ENCODE peak calls at places on chromosomes 1 and 21, in ten cellular contexts. S is cardiac muscle cell; G is stimulated activated CD4-positive, alpha-beta T cell treated with anti-CD3 and anti-CD28 coated beads, Interleukin-1b, Interleukin-23, amount 100 ng/mL, for 48 hours; Y is activated T-helper 1 cell treated with anti-CD3 and anti-CD28 coated beads, Interleukin-2, amount 50 U/mL, for 16 hours; P is NCI-H2107; Q is CD8-positive, alpha-beta memory T cell; B is GM10248; K is G401; H is stimulated activated CD8-positive, alpha-beta memory T cell treated with anti-CD3 and anti-CD28 coated beads, Interleukin-2, amount 100 ng/mL, for 1 hour; T is memory B cell. Z is an unnamed sample.

GRCh38 chr1:202623075-202623474 is 87.2 kb downstream of the SYT2 start:
- DNase-seq in P (no peak), K (no peak), B (no peak), H (no peak), Q (no peak), S (no peak), G (no peak), T (no peak), Y (no peak), Z (no peak)

GRCh38 chr1:109802136-109802900 is 38.6 kb upstream of the EPS8L3 start:
- DNase-seq in Y (no peak), S (no peak), G (peak), K (no peak), T (no peak), B (no peak), P (no peak), Q (peak), H (no peak), Z (peak)

GRCh38 chr1:153333902-153334301 is 14.7 kb downstream of the PGLYRP4 start:
- DNase-seq in S (no peak), T (no peak), H (no peak), Q (no peak), G (no peak), P (no peak), Y (no peak), B (no peak), K (no peak), Z (no peak)

GRCh38 chr1:203148127-203148526 is 20.6 kb downstream of the ADORA1 start:
- DNase-seq in P (no peak), H (no peak), K (peak), B (no peak), Q (no peak), Y (no peak), S (no peak), G (no peak), T (no peak), Z (no peak)

GRCh38 chr21:28671549-28672195 is 321.0 kb downstream of the LTN1 start:
- DNase-seq in H (no peak), Y (no peak), G (no peak), S (no peak), B (no peak), P (no peak), Q (no peak), T (no peak), K (no peak), Z (no peak)

GRCh38 chr1:96370752-96371151 is 350.8 kb upstream of the PTBP2 start:
- DNase-seq in G (no peak), P (no peak), T (no peak), Q (no peak), H (no peak), K (no peak), B (no peak), S (no peak), Y (no peak), Z (no peak)

GRCh38 chr1:22930235-22930912 is 42.3 kb downstream of the LACTBL1 start:
- DNase-seq in Y (no peak), G (peak), P (no peak), S (peak), B (peak), H (no peak), K (peak), Q (no peak), T (no peak), Z (peak)

GRCh38 chr1:46248122-46248920 is 758 bp downstream of the RAD54L start:
- DNase-seq in S (peak), T (no peak), Y (no peak), K (peak), G (peak), Q (no peak), B (peak), P (peak), H (no peak), Z (peak)

GRCh38 chr1:202291961-202292712 is 49.6 kb downstream of the UBE2T start:
- DNase-seq in S (no peak), K (no peak), T (no peak), P (no peak), B (no peak), H (no peak), Y (no peak), G (no peak), Q (no peak), Z (no peak)

GRCh38 chr1:235759336-235759735 is 107.4 kb downstream of the LYST start:
- DNase-seq in H (no peak), G (no peak), K (peak), P (no peak), B (no peak), Q (no peak), T (no peak), S (no peak), Y (no peak), Z (no peak)

GRCh38 chr1:29452463-29453230 is 216.3 kb downstream of the PTPRU start:
- DNase-seq in S (no peak), T (no peak), K (no peak), G (no peak), P (no peak), Y (no peak), Q (no peak), H (no peak), B (no peak), Z (no peak)

GRCh38 chr1:227577500-227577899 is 14.1 kb downstream of the ZNF678 start:
- DNase-seq in K (no peak), S (no peak), B (no peak), H (no peak), G (no peak), Y (no peak), P (no peak), T (no peak), Q (no peak), Z (no peak)

Z was measured in activated naive CD8-positive, alpha-beta T cell treated with anti-CD3 and anti-CD28 coated beads for 36 hours.